ENCODE peak calls at places on chromosomes 16 and 17, in six cellular contexts. One of them, this sample, is unnamed.

GRCh38 chr16:64711026-64711425 is 410.8 kb downstream of the CDH11 start:
- DNase-seq in heart right ventricle: no peak
- DNase-seq in hepatocyte: no peak
- DNase-seq in A549: no peak
- DNase-seq in HCT116: no peak
- DNase-seq in lung: no peak
- DNase-seq in this sample: no peak

GRCh38 chr16:84406006-84406963 is 37.9 kb downstream of the ATP2C2 start:
- DNase-seq in hepatocyte: no peak
- DNase-seq in HCT116: no peak
- DNase-seq in A549: no peak
- DNase-seq in heart right ventricle: no peak
- DNase-seq in lung: no peak
- DNase-seq in this sample: no peak

GRCh38 chr17:8954339-8954738 is 11.2 kb downstream of the PIK3R5 start:
- DNase-seq in HCT116: no peak
- DNase-seq in A549: no peak
- DNase-seq in hepatocyte: no peak
- DNase-seq in lung: peak
- DNase-seq in heart right ventricle: peak
- DNase-seq in this sample: no peak

GRCh38 chr16:17312100-17312732 is 158.5 kb downstream of the XYLT1 start:
- DNase-seq in lung: no peak
- DNase-seq in hepatocyte: peak
- DNase-seq in A549: no peak
- DNase-seq in heart right ventricle: no peak
- DNase-seq in HCT116: peak
- DNase-seq in this sample: no peak

GRCh38 chr16:30394603-30395154 is 541 bp upstream of the ZNF48 start:
- DNase-seq in lung: no peak
- DNase-seq in hepatocyte: peak
- DNase-seq in HCT116: no peak
- DNase-seq in heart right ventricle: no peak
- DNase-seq in A549: no peak
- DNase-seq in this sample: no peak

GRCh38 chr16:87324411-87325275 is 7.5 kb upstream of the C16orf95 start:
- DNase-seq in hepatocyte: peak
- DNase-seq in heart right ventricle: peak
- DNase-seq in A549: peak
- DNase-seq in lung: no peak
- DNase-seq in HCT116: no peak
- DNase-seq in this sample: no peak

GRCh38 chr16:13148294-13148693 is 246.9 kb downstream of the SHISA9 start:
- DNase-seq in lung: no peak
- DNase-seq in A549: no peak
- DNase-seq in HCT116: no peak
- DNase-seq in hepatocyte: no peak
- DNase-seq in heart right ventricle: no peak
- DNase-seq in this sample: no peak

GRCh38 chr16:68037820-68038597 is 14.9 kb downstream of the DUS2 start:
- DNase-seq in lung: no peak
- DNase-seq in A549: no peak
- DNase-seq in HCT116: no peak
- DNase-seq in heart right ventricle: no peak
- DNase-seq in hepatocyte: no peak
- DNase-seq in this sample: no peak

GRCh38 chr17:79368521-79368920 is 242.3 kb downstream of the RBFOX3 start:
- DNase-seq in heart right ventricle: no peak
- DNase-seq in A549: no peak
- DNase-seq in hepatocyte: no peak
- DNase-seq in HCT116: no peak
- DNase-seq in lung: no peak
- DNase-seq in this sample: no peak

GRCh38 chr16:65120811-65121721 is 797 bp downstream of the CDH11 start:
- DNase-seq in hepatocyte: peak
- DNase-seq in heart right ventricle: peak
- DNase-seq in A549: peak
- DNase-seq in HCT116: no peak
- DNase-seq in lung: no peak
- DNase-seq in this sample: no peak

GRCh38 chr17:47776330-47777197 is 43.5 kb downstream of the TBX21 start:
- DNase-seq in heart right ventricle: no peak
- DNase-seq in hepatocyte: peak
- DNase-seq in A549: peak
- DNase-seq in HCT116: peak
- DNase-seq in lung: no peak
- DNase-seq in this sample: no peak

GRCh38 chr16:58937661-58938060 is 203.5 kb upstream of the GOT2 start:
- DNase-seq in heart right ventricle: no peak
- DNase-seq in A549: no peak
- DNase-seq in hepatocyte: no peak
- DNase-seq in lung: no peak
- DNase-seq in HCT116: no peak
- DNase-seq in this sample: no peak

GRCh38 chr17:1110524-1110843 is 69.3 kb downstream of the ABR start:
- DNase-seq in heart right ventricle: no peak
- DNase-seq in HCT116: no peak
- DNase-seq in hepatocyte: no peak
- DNase-seq in lung: no peak
- DNase-seq in A549: no peak
- DNase-seq in this sample: no peak

GRCh38 chr17:14396542-14396941 is 95.7 kb downstream of the HS3ST3B1 start:
- DNase-seq in hepatocyte: peak
- DNase-seq in heart right ventricle: no peak
- DNase-seq in HCT116: no peak
- DNase-seq in A549: peak
- DNase-seq in lung: no peak
- DNase-seq in this sample: no peak

GRCh38 chr17:2064980-2065785 is 10.3 kb downstream of the HIC1 start:
- DNase-seq in heart right ventricle: no peak
- DNase-seq in lung: no peak
- DNase-seq in hepatocyte: no peak
- DNase-seq in A549: peak
- DNase-seq in HCT116: no peak
- DNase-seq in this sample: no peak

GRCh38 chr16:73057369-73058210 is 9.7 kb upstream of the ZFHX3 start:
- DNase-seq in lung: no peak
- DNase-seq in A549: no peak
- DNase-seq in HCT116: no peak
- DNase-seq in heart right ventricle: no peak
- DNase-seq in hepatocyte: peak
- DNase-seq in this sample: no peak

GRCh38 chr17:20916383-20916782 is 126.4 kb downstream of the USP22 start:
- DNase-seq in lung: no peak
- DNase-seq in A549: no peak
- DNase-seq in HCT116: no peak
- DNase-seq in heart right ventricle: no peak
- DNase-seq in hepatocyte: no peak
- DNase-seq in this sample: no peak

GRCh38 chr17:1977583-1978395 is 47.3 kb downstream of the RTN4RL1 start:
- DNase-seq in hepatocyte: no peak
- DNase-seq in heart right ventricle: no peak
- DNase-seq in lung: no peak
- DNase-seq in HCT116: no peak
- DNase-seq in A549: no peak
- DNase-seq in this sample: no peak

GRCh38 chr16:84922351-84923135 is 88.8 kb downstream of the ZDHHC7 start:
- DNase-seq in HCT116: no peak
- DNase-seq in A549: no peak
- DNase-seq in heart right ventricle: peak
- DNase-seq in hepatocyte: no peak
- DNase-seq in lung: peak
- DNase-seq in this sample: no peak

GRCh38 chr17:40556198-40556661 is 9.0 kb downstream of the CCR7 start:
- DNase-seq in heart right ventricle: no peak
- DNase-seq in hepatocyte: no peak
- DNase-seq in lung: no peak
- DNase-seq in A549: no peak
- DNase-seq in HCT116: no peak
- DNase-seq in this sample: no peak
- H3K27ac ChIP-seq in heart right ventricle: peak
- H3K27ac ChIP-seq in hepatocyte: no peak
- H3K27ac ChIP-seq in lung: peak
- H3K27ac ChIP-seq in A549: peak
- H3K27ac ChIP-seq in HCT116: no peak
- H3K27ac ChIP-seq in this sample: no peak

DNA sequence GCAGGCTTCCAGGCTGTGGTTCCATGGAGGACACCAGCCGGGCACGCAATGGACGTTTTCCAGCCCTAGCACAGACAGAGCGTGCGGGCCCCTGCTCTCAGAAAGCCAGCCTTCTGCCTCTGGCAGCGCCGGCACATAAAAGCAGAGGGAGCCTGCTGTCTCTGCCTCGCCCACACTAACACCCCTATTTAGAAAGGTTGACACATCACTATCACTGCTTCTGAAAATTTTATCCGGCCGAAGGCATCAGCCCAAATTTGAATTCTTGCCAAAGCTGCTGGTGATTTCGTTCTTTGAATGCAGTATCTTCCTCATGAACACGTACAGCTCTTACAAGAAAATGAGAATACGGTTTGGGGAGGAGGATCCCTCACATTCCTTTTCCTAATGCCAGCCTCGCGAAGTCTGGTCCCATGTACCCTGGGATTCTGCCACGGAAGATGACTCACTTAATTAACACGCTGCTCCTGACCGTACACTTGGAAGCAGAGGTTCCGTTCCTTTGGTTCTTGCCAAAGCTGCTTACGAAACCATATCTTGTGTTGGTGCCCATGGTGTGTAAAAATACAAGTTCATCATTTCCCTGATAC is 1.3 kb upstream of the RAB11FIP3 start:
- DNase-seq in hepatocyte: peak
- DNase-seq in heart right ventricle: peak
- DNase-seq in lung: peak
- DNase-seq in HCT116: no peak
- DNase-seq in A549: peak
- DNase-seq in this sample: peak
- H3K4me3 ChIP-seq in hepatocyte: no peak
- H3K4me3 ChIP-seq in heart right ventricle: peak
- H3K4me3 ChIP-seq in lung: no peak
- H3K4me3 ChIP-seq in HCT116: peak
- H3K4me3 ChIP-seq in A549: peak
- H3K4me3 ChIP-seq in this sample: peak

GRCh38 chr16:15776572-15776971 is 80.3 kb downstream of the MYH11 start:
- DNase-seq in hepatocyte: no peak
- DNase-seq in heart right ventricle: no peak
- DNase-seq in A549: no peak
- DNase-seq in HCT116: no peak
- DNase-seq in lung: no peak
- DNase-seq in this sample: no peak

GRCh38 chr16:15775663-15776304 is 81.0 kb downstream of the MYH11 start:
- DNase-seq in HCT116: no peak
- DNase-seq in lung: no peak
- DNase-seq in heart right ventricle: no peak
- DNase-seq in hepatocyte: no peak
- DNase-seq in A549: no peak
- DNase-seq in this sample: no peak

GRCh38 chr16:15778204-15778743 is 78.6 kb downstream of the MYH11 start:
- DNase-seq in heart right ventricle: no peak
- DNase-seq in HCT116: no peak
- DNase-seq in hepatocyte: no peak
- DNase-seq in A549: no peak
- DNase-seq in lung: no peak
- DNase-seq in this sample: no peak

GRCh38 chr16:15778999-15779614 is 77.7 kb downstream of the MYH11 start:
- DNase-seq in A549: no peak
- DNase-seq in HCT116: no peak
- DNase-seq in heart right ventricle: no peak
- DNase-seq in lung: no peak
- DNase-seq in hepatocyte: no peak
- DNase-seq in this sample: no peak

GRCh38 chr16:15777533-15778203 is 79.2 kb downstream of the MYH11 start:
- DNase-seq in hepatocyte: peak
- DNase-seq in lung: no peak
- DNase-seq in heart right ventricle: no peak
- DNase-seq in A549: peak
- DNase-seq in HCT116: peak
- DNase-seq in this sample: peak
- TF ChIP-seq CTCF in hepatocyte: peak
- TF ChIP-seq CTCF in lung: peak
- TF ChIP-seq CTCF in heart right ventricle: peak
- TF ChIP-seq CTCF in A549: peak
- TF ChIP-seq CTCF in HCT116: peak
- TF ChIP-seq CTCF in this sample: peak

GRCh38 chr16:23866628-23867027 is 30.8 kb downstream of the PRKCB start:
- DNase-seq in HCT116: no peak
- DNase-seq in heart right ventricle: no peak
- DNase-seq in hepatocyte: no peak
- DNase-seq in lung: no peak
- DNase-seq in A549: no peak
- DNase-seq in this sample: no peak

GRCh38 chr16:23865853-23866252 is 30.1 kb downstream of the PRKCB start:
- DNase-seq in heart right ventricle: no peak
- DNase-seq in hepatocyte: no peak
- DNase-seq in HCT116: no peak
- DNase-seq in lung: no peak
- DNase-seq in A549: no peak
- DNase-seq in this sample: no peak

GRCh38 chr16:23862556-23862955 is 26.8 kb downstream of the PRKCB start:
- DNase-seq in hepatocyte: no peak
- DNase-seq in HCT116: no peak
- DNase-seq in lung: no peak
- DNase-seq in A549: no peak
- DNase-seq in heart right ventricle: no peak
- DNase-seq in this sample: no peak

GRCh38 chr16:23861874-23862273 is 26.1 kb downstream of the PRKCB start:
- DNase-seq in A549: no peak
- DNase-seq in lung: no peak
- DNase-seq in hepatocyte: no peak
- DNase-seq in HCT116: no peak
- DNase-seq in heart right ventricle: no peak
- DNase-seq in this sample: no peak

DNA sequence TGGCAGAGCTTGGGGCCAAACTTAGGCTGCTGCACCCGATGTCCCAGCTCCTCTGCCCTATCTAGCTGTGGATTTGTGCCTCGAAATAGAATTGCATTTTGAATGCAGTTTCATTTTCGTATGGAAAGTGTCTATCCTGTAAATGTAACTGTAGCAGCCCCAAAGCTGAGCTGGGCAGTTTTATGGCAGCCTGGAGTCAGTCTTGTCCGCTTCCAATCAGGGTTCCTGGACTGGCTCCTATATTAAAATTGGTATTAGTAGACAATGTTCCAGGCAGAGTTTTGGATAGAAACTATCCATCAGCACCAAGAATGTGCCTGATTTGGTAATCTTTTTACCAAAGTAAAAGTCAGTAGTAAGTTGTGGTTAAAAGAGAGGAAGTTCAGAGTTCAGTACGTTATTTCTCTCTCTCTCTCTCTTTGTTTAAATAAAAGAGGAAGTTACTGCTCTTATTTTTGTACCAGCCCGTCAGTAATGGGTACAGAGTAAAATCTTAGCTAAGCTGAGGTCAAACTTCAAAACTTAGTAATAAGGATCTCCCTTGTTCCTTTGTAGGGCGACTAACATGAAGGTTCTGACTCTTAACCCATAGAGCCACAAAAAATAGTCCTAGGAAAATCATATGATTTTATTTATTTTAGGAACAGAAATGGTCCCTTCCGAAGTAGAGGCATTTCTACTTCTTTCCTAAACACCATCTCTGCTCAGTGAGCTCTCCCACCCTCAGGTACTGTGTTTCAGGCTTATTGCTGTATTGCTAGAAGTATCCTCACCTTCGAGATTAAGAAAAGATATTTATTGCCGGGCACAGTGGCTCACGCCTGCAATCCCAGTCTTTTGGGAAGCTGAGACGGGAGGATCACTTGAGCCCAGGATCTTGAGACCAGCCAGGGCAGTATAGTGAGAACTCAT is 28.0 kb downstream of the PRKCB start:
- DNase-seq in hepatocyte: no peak
- DNase-seq in heart right ventricle: no peak
- DNase-seq in HCT116: no peak
- DNase-seq in lung: no peak
- DNase-seq in A549: no peak
- DNase-seq in this sample: no peak
- H3K27ac ChIP-seq in hepatocyte: no peak
- H3K27ac ChIP-seq in heart right ventricle: no peak
- H3K27ac ChIP-seq in HCT116: no peak
- H3K27ac ChIP-seq in lung: no peak
- H3K27ac ChIP-seq in A549: no peak
- H3K27ac ChIP-seq in this sample: no peak